ENCODE peak calls at places on chromosomes 3 and 15, in four cellular contexts. X is Peyer's patch; B is body of pancreas; M is CD4-positive, alpha-beta T cell. Y is an unnamed sample.

GRCh38 chr3:58271901-58272501 is 34.0 kb upstream of the RPP14 start:
- DNase-seq in X (no peak), B (no peak), M (no peak), Y (no peak)

GRCh38 chr3:141876381-141876890 is at the start of gene ATP1B3:
- DNase-seq in X (peak), B (peak), M (peak), Y (peak)

GRCh38 chr3:141498592-141499223 is 11.9 kb downstream of the RASA2 start:
- DNase-seq in X (peak), B (no peak), M (peak), Y (peak)

GRCh38 chr3:140117111-140117526 is 182.1 kb downstream of the CLSTN2 start:
- DNase-seq in X (no peak), B (no peak), M (no peak), Y (no peak)

GRCh38 chr3:128946411-128946810 is 47.5 kb downstream of the CFAP92 start:
- DNase-seq in X (no peak), B (no peak), M (no peak), Y (no peak)

GRCh38 chr3:102024270-102024904 is 175.1 kb downstream of the NFKBIZ start:
- DNase-seq in X (no peak), B (no peak), M (no peak), Y (no peak)

GRCh38 chr15:74530771-74531143 is 10.3 kb upstream of the ARID3B start:
- DNase-seq in X (no peak), B (no peak), M (no peak), Y (no peak)

GRCh38 chr3:179196098-179196497 is 47.9 kb downstream of the PIK3CA start:
- DNase-seq in X (no peak), B (no peak), M (no peak), Y (no peak)

GRCh38 chr3:42340466-42340865 is 69.9 kb downstream of the LYZL4 start:
- DNase-seq in X (no peak), B (no peak), M (no peak), Y (no peak)

GRCh38 chr3:44100298-44100695 is 141.4 kb upstream of the TOPAZ1 start:
- DNase-seq in X (no peak), B (no peak), M (no peak), Y (no peak)
- TF ChIP-seq CTCF in X (no peak), B (no peak), M (no peak), Y (no peak)

DNA sequence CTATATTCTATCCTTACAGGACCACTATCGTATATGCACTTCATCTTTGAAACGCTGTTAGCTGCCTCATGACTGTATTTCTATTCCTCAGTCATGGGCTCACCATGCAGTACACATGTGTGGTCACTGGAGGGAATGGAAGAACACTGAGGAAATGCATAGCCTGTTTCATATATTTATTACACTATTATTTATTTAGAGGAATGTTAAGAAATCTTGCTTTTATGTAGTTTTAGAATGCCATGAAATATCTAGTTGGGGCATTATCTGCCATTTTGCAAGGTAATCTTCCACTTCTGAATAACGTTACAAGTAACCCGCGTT is 155.7 kb downstream of the IGF1R start:
- DNase-seq in X (no peak), B (no peak), M (no peak), Y (no peak)
- TF ChIP-seq CTCF in X (peak), B (no peak), M (no peak), Y (no peak)

DNA sequence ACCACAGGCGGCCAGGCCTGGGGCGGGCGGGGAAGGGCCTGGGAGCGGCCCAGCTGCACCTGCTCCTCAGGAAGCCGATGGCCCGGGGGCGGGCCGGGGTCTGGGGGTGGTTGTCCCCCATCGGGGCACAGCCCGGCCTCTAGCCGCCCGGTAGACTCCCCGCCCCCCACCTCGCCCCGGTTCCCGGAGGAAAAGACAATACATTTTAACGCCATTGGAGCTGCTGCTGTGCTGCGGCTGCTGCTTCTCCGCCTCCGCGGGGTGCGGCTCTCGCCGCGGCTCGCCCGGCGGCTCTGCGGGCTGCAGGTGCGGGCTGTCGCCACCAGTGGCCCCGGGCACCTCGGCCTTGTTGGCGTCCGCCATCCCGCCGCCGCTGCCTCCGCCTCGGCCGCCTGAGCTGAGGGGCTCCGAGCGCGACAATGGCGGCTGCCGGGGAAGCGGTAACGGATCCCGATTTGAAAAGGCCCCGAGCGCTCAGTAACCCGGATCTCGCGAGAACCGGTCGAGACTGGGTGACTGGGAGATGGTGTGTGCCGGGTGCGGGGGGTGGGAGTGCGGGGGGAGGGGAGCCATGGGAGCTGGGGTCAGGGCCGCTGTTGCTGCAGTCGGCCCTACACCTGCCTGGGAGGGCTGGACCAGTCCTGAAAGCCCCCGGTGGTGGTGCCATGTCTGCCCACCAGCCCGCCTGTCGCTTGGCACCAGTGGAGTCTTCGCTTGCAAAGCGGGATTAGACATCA is at the start of gene MYEF2:
- DNase-seq in X (peak), B (peak), M (peak), Y (peak)
- TF ChIP-seq CTCF in X (peak), B (peak), M (no peak), Y (peak)

DNA sequence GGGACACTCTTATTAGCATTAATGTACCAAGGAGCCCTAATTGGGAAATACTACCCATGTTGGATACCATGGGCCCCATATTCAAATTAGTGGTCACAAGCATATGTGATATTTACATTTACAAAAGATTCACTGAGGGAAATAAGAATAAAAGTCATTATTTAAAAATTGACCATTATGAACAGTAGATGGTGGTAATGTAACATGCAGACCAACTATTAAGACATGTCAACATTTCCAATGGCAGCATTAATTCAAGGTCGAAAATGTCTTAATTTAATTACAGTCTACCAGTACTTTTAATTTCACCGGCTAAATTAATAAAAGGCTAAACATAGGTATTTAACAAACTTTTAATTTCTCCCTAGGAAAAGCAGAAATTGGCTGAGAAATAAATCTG is 26.3 kb downstream of the NEK11 start:
- DNase-seq in X (no peak), B (no peak), M (no peak), Y (no peak)
- TF ChIP-seq CTCF in X (peak), B (peak), M (no peak), Y (no peak)

DNA sequence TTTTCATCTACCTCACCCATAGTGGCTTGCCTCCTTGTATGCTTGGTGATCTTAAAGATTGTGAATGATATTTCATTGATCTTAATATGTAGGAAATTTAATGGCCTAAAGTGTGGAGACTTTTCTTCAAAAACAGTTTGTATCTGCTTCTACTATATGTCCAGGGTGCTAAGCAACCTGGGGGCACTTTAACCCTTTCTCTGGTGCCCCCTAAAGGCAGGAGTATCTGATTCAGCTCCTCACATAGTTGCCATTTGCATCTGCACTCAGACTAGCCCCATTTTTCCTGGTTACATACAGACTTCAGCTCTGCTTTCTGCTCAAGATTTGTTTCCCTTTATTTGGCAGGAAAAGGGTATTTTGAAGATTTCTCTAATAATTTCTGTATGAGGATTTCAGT is 5.2 kb upstream of the PFN2 start:
- DNase-seq in X (no peak), B (no peak), M (no peak), Y (no peak)
- TF ChIP-seq CTCF in X (no peak), B (no peak), M (no peak), Y (no peak)

GRCh38 chr15:64653757-64654156 is 121.6 kb downstream of the RBPMS2 start:
- DNase-seq in X (no peak), B (no peak), M (no peak), Y (no peak)
- TF ChIP-seq CTCF in X (peak), B (peak), M (peak), Y (peak)

DNA sequence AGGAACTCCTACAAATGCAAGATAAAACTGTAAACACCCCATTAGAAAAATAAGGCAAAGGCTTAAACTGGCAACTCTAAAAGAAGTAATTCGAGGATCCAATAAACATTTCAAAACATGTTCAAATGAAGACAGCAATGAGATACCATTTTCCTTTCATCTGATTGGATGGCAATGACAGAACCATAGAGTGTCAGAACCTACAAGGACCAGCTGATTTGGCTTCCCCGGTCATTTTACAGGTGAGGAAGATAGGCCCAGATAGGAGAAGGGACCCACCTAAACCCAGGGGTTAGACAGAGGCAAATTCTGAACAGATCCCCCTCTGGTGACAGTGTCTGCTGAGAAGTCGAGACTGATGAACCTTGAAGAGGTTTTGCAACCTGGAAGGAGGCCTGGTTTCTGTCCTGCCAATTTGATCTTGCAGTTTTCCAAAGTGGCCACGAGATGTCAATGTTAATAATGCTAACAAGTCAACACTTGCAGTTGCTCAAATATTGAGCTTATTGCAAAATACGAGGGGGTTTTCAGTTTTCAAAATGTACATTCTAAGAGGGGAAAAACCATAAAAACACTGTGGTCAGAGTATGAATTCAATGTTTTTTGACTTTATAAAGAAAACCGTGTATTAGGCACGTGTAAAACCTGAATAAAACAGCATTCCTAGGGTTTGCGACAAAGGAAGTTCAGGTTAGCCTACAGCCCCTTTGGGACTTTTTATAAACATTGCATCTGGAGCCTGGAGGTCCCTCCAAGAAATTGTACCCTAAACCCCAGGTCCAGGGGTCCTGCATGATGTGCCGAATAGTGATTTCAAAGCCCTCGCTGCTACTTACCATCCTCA is 21.5 kb downstream of the CFAP161 start:
- DNase-seq in X (peak), B (peak), M (no peak), Y (peak)
- TF ChIP-seq CTCF in X (peak), B (peak), M (peak), Y (peak)

DNA sequence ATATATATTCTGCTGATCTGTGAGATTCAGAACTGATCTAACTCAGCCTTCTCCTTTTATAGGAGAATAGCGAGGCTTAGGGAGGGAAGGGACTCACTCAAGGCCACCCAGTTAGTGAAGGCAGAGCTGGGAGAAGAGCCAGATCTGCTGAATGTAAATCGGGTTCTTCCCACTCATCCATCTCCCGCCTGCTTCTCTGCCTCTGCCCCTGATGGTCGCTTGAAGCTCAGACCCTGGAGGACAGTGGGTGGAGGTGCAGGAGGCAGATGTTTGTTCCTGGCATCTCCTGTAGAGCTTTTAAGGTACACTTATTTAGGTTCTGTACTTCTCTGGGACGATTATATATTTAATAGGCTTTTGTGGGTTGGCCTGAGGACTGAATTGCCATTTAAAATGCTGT is 4.3 kb downstream of the PDIA5 start:
- DNase-seq in X (no peak), B (no peak), M (no peak), Y (no peak)
- TF ChIP-seq CTCF in X (no peak), B (no peak), M (no peak), Y (no peak)

GRCh38 chr3:122307288-122307687 is 17.8 kb upstream of the CSTA start:
- DNase-seq in X (no peak), B (no peak), M (no peak), Y (no peak)

GRCh38 chr3:122307987-122308386 is 17.1 kb upstream of the CSTA start:
- DNase-seq in X (no peak), B (no peak), M (no peak), Y (no peak)

GRCh38 chr3:122310361-122310760 is 14.7 kb upstream of the CSTA start:
- DNase-seq in X (peak), B (no peak), M (no peak), Y (peak)

GRCh38 chr3:122306622-122306953 is 18.5 kb upstream of the CSTA start:
- DNase-seq in X (no peak), B (no peak), M (no peak), Y (no peak)

DNA sequence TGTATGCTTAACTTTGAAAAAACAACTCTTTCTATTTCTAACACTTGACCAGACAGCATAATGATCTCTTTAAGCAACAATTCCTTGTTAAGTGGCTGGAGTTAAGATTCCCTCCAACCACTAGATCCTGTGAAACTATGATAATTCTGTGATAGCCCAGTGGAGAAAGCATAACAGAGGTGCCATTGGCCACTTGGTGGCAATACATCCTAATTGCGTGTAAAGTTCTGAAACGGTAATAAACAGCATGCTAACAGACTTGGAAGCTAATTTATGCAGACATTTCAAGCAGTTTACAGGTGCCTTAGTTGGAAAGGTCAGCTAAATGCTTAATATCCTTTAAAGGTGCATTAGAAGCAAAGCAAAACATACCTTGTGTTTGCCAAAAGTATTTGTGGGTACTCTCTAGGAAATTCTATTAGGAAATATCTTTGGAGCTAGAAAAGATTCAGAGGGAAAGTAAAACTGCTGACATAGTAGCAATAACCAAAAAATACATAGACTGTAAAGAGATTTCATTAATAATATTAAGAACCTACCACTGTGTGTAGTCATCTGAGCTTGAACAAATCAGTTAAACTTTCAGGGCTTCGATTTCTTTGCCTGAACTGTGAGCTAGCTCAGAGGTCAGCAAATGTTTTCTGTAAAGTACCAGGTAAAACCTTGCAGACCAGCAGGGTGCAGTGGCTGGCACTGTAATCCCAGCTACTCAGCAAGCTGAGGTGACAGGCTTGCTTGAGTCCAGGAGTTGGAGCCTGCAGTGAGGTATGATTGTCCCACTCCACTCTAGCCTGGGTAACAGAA is 19.0 kb upstream of the CSTA start:
- DNase-seq in X (peak), B (peak), M (no peak), Y (peak)
- TF ChIP-seq CTCF in X (peak), B (peak), M (no peak), Y (peak)

GRCh38 chr3:160035757-160036156 is 47.1 kb downstream of the IL12A start:
- DNase-seq in X (no peak), B (no peak), M (no peak), Y (no peak)
- TF ChIP-seq CTCF in X (no peak), B (no peak), M (no peak), Y (no peak)